ENCODE peak calls at places on chromosomes 7 and 10, in four cellular contexts. One of them, this sample, is unnamed.

GRCh38 chr7:42869131-42870020 is 42.5 kb downstream of the C7orf25 start:
- DNase-seq in Peyer's patch: no peak
- DNase-seq in psoas muscle: no peak
- DNase-seq in OCI-LY7: no peak
- DNase-seq in this sample: no peak

GRCh38 chr10:62352356-62352963 is 21.7 kb upstream of the ZNF365 start:
- DNase-seq in Peyer's patch: no peak
- DNase-seq in psoas muscle: no peak
- DNase-seq in OCI-LY7: no peak
- DNase-seq in this sample: no peak

GRCh38 chr7:92135100-92135429 is 788 bp upstream of the CYP51A1 start:
- DNase-seq in Peyer's patch: peak; percentile 24
- DNase-seq in psoas muscle: no peak
- DNase-seq in OCI-LY7: peak; percentile 33
- DNase-seq in this sample: peak; percentile 37

GRCh38 chr10:125999694-126000093 is 103.3 kb downstream of the FANK1 start:
- DNase-seq in Peyer's patch: no peak
- DNase-seq in psoas muscle: no peak
- DNase-seq in OCI-LY7: no peak
- DNase-seq in this sample: no peak

GRCh38 chr10:89074120-89074519 is 83.5 kb downstream of the FAS start:
- DNase-seq in Peyer's patch: no peak
- DNase-seq in psoas muscle: peak; percentile 59
- DNase-seq in OCI-LY7: no peak
- DNase-seq in this sample: no peak

GRCh38 chr7:3957735-3958491 is 656.9 kb downstream of the SDK1 start:
- DNase-seq in Peyer's patch: no peak
- DNase-seq in psoas muscle: no peak
- DNase-seq in OCI-LY7: peak; percentile 6
- DNase-seq in this sample: no peak

GRCh38 chr7:41156268-41156667 is 546.6 kb downstream of the INHBA start:
- DNase-seq in Peyer's patch: no peak
- DNase-seq in psoas muscle: no peak
- DNase-seq in OCI-LY7: no peak
- DNase-seq in this sample: no peak

GRCh38 chr10:96565774-96566173 is 21.0 kb downstream of the TM9SF3 start:
- DNase-seq in Peyer's patch: no peak
- DNase-seq in psoas muscle: no peak
- DNase-seq in OCI-LY7: no peak
- DNase-seq in this sample: no peak

GRCh38 chr10:8192301-8192700 is 137.8 kb downstream of the GATA3 start:
- DNase-seq in Peyer's patch: no peak
- DNase-seq in psoas muscle: no peak
- DNase-seq in OCI-LY7: no peak
- DNase-seq in this sample: no peak

GRCh38 chr7:64087501-64087900 is 42.3 kb downstream of the ZNF727 start:
- DNase-seq in Peyer's patch: no peak
- DNase-seq in psoas muscle: no peak
- DNase-seq in OCI-LY7: no peak
- DNase-seq in this sample: no peak

GRCh38 chr10:110759523-110759922 is 112.2 kb upstream of the PDCD4 start:
- DNase-seq in Peyer's patch: no peak
- DNase-seq in psoas muscle: no peak
- DNase-seq in OCI-LY7: no peak
- DNase-seq in this sample: no peak

GRCh38 chr10:110681023-110681681 is 37.0 kb downstream of the RBM20 start:
- DNase-seq in Peyer's patch: no peak
- DNase-seq in psoas muscle: peak; percentile 34
- DNase-seq in OCI-LY7: peak; percentile 61
- DNase-seq in this sample: peak; percentile 25

GRCh38 chr10:110413049-110413783 is 84.5 kb upstream of the DUSP5 start:
- DNase-seq in Peyer's patch: no peak
- DNase-seq in psoas muscle: no peak
- DNase-seq in OCI-LY7: peak; percentile 31
- DNase-seq in this sample: no peak

GRCh38 chr7:120987683-120988590 is 574 bp upstream of the CPED1 start:
- DNase-seq in Peyer's patch: peak; percentile 82
- DNase-seq in psoas muscle: peak; percentile 90
- DNase-seq in OCI-LY7: peak; percentile 85
- DNase-seq in this sample: peak; percentile 89

GRCh38 chr10:128739937-128740336 is 613.7 kb upstream of the MKI67 start:
- DNase-seq in Peyer's patch: no peak
- DNase-seq in psoas muscle: no peak
- DNase-seq in OCI-LY7: no peak
- DNase-seq in this sample: no peak

GRCh38 chr7:17554341-17555015 is 256.0 kb downstream of the AHR start:
- DNase-seq in Peyer's patch: no peak
- DNase-seq in psoas muscle: no peak
- DNase-seq in OCI-LY7: no peak
- DNase-seq in this sample: no peak

GRCh38 chr7:124992881-124993562 is 63.4 kb upstream of the POT1 start:
- DNase-seq in Peyer's patch: no peak
- DNase-seq in psoas muscle: no peak
- DNase-seq in OCI-LY7: no peak
- DNase-seq in this sample: no peak

GRCh38 chr7:8159595-8159994 is 102.4 kb downstream of the ICA1 start:
- DNase-seq in Peyer's patch: no peak
- DNase-seq in psoas muscle: no peak
- DNase-seq in OCI-LY7: no peak
- DNase-seq in this sample: no peak

GRCh38 chr7:101667399-101667798 is 38.3 kb upstream of the MYL10 start:
- DNase-seq in Peyer's patch: no peak
- DNase-seq in psoas muscle: no peak
- DNase-seq in OCI-LY7: no peak
- DNase-seq in this sample: no peak

GRCh38 chr7:80145780-80146422 is 11.3 kb downstream of the GNAI1 start:
- DNase-seq in Peyer's patch: no peak
- DNase-seq in psoas muscle: no peak
- DNase-seq in OCI-LY7: no peak
- DNase-seq in this sample: no peak

GRCh38 chr7:70553364-70553763 is 578.6 kb upstream of the GALNT17 start:
- DNase-seq in Peyer's patch: no peak
- DNase-seq in psoas muscle: no peak
- DNase-seq in OCI-LY7: no peak
- DNase-seq in this sample: no peak

GRCh38 chr7:131186816-131187215 is 140.9 kb upstream of the MKLN1 start:
- DNase-seq in Peyer's patch: no peak
- DNase-seq in psoas muscle: no peak
- DNase-seq in OCI-LY7: no peak
- DNase-seq in this sample: no peak

GRCh38 chr7:50399635-50400034 is 50.5 kb downstream of the FIGNL1 start:
- DNase-seq in Peyer's patch: no peak
- DNase-seq in psoas muscle: no peak
- DNase-seq in OCI-LY7: no peak
- DNase-seq in this sample: no peak

GRCh38 chr10:43781480-43782361 is 133.0 kb upstream of the ZNF32 start:
- DNase-seq in Peyer's patch: no peak
- DNase-seq in psoas muscle: no peak
- DNase-seq in OCI-LY7: no peak
- DNase-seq in this sample: peak; percentile 47

GRCh38 chr10:124680675-124681074 is 63.5 kb downstream of the FAM53B start:
- DNase-seq in Peyer's patch: no peak
- DNase-seq in psoas muscle: peak; percentile 68
- DNase-seq in OCI-LY7: no peak
- DNase-seq in this sample: peak; percentile 9

GRCh38 chr7:33753881-33754525 is 151.3 kb upstream of the BMPER start:
- DNase-seq in Peyer's patch: no peak
- DNase-seq in psoas muscle: no peak
- DNase-seq in OCI-LY7: no peak
- DNase-seq in this sample: no peak

GRCh38 chr7:76318488-76319353 is 16.2 kb downstream of the HSPB1 start:
- DNase-seq in Peyer's patch: peak; percentile 75
- DNase-seq in psoas muscle: peak; percentile 86
- DNase-seq in OCI-LY7: peak; percentile 73
- DNase-seq in this sample: peak; percentile 88

GRCh38 chr7:127791790-127792189 is 139.8 kb downstream of the SND1 start:
- DNase-seq in Peyer's patch: no peak
- DNase-seq in psoas muscle: no peak
- DNase-seq in OCI-LY7: no peak
- DNase-seq in this sample: no peak

GRCh38 chr7:130278892-130279690 is 12.4 kb downstream of the CPA2 start:
- DNase-seq in Peyer's patch: no peak
- DNase-seq in psoas muscle: no peak
- DNase-seq in OCI-LY7: no peak
- DNase-seq in this sample: no peak

DNA sequence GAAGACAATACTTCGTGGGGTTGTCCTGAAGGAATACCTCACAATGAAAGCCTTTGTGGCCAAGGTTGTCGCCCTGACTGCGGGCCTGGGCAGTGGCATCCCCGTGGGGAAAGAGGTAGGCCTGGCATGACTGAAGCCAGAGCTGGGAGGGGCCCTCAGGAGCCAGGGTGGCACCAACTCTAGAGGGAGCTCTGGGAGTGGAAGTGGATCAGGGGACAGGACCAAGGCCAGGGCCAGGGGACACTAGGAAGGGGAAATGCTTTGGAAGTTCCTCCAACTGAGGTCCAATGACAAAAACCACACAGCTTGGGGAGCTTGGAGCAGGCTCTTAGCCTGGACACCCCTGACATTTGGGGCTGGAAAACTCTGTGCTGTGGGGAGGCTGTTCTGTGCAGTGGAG is 5.8 kb downstream of the CLCN1 start:
- DNase-seq in Peyer's patch: no peak
- DNase-seq in psoas muscle: peak; percentile 25
- DNase-seq in OCI-LY7: no peak
- DNase-seq in this sample: no peak
- TF ChIP-seq CTCF in Peyer's patch: no peak
- TF ChIP-seq CTCF in psoas muscle: no peak
- TF ChIP-seq CTCF in OCI-LY7: no peak
- TF ChIP-seq CTCF in this sample: no peak

DNA sequence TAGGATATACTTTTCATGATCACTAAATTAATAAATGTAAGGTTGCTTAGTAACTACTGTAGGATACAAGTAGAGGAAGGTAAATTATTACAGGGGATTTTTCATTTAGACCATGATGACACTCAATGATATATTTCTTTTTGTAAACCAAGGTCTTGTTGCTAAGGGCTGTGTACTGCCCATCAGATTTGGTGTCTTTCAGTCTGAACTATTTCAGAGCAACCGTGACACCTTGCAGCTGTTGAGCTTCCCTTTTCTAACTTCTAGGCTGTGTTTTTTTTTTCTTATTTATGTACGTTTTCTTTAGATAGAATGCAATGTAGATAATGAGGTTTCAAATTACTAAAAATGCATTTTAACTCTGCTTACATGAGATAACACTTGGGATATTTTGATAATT is 292.0 kb upstream of the MBL2 start:
- DNase-seq in Peyer's patch: no peak
- DNase-seq in psoas muscle: no peak
- DNase-seq in OCI-LY7: peak; percentile 32
- DNase-seq in this sample: no peak
- TF ChIP-seq CTCF in Peyer's patch: no peak
- TF ChIP-seq CTCF in psoas muscle: no peak
- TF ChIP-seq CTCF in OCI-LY7: no peak
- TF ChIP-seq CTCF in this sample: no peak

GRCh38 chr7:1544896-1545416 is 11.0 kb downstream of the TMEM184A start:
- DNase-seq in Peyer's patch: no peak
- DNase-seq in psoas muscle: no peak
- DNase-seq in OCI-LY7: no peak
- DNase-seq in this sample: no peak

GRCh38 chr7:1546909-1547776 is 8.9 kb downstream of the TMEM184A start:
- DNase-seq in Peyer's patch: no peak
- DNase-seq in psoas muscle: peak; percentile 13
- DNase-seq in OCI-LY7: no peak
- DNase-seq in this sample: no peak

GRCh38 chr7:1546274-1546908 is 9.6 kb downstream of the TMEM184A start:
- DNase-seq in Peyer's patch: no peak
- DNase-seq in psoas muscle: peak; percentile 13
- DNase-seq in OCI-LY7: no peak
- DNase-seq in this sample: peak; percentile 65

GRCh38 chr7:1544178-1544895 is 11.7 kb downstream of the TMEM184A start:
- DNase-seq in Peyer's patch: no peak
- DNase-seq in psoas muscle: peak; percentile 27
- DNase-seq in OCI-LY7: no peak
- DNase-seq in this sample: no peak

GRCh38 chr7:1545417-1546246 is 10.4 kb downstream of the TMEM184A start:
- DNase-seq in Peyer's patch: no peak
- DNase-seq in psoas muscle: peak; percentile 25
- DNase-seq in OCI-LY7: peak; percentile 23
- DNase-seq in this sample: peak; percentile 45
- TF ChIP-seq CTCF in Peyer's patch: no peak
- TF ChIP-seq CTCF in psoas muscle: no peak
- TF ChIP-seq CTCF in OCI-LY7: peak; percentile 54
- TF ChIP-seq CTCF in this sample: no peak

DNA sequence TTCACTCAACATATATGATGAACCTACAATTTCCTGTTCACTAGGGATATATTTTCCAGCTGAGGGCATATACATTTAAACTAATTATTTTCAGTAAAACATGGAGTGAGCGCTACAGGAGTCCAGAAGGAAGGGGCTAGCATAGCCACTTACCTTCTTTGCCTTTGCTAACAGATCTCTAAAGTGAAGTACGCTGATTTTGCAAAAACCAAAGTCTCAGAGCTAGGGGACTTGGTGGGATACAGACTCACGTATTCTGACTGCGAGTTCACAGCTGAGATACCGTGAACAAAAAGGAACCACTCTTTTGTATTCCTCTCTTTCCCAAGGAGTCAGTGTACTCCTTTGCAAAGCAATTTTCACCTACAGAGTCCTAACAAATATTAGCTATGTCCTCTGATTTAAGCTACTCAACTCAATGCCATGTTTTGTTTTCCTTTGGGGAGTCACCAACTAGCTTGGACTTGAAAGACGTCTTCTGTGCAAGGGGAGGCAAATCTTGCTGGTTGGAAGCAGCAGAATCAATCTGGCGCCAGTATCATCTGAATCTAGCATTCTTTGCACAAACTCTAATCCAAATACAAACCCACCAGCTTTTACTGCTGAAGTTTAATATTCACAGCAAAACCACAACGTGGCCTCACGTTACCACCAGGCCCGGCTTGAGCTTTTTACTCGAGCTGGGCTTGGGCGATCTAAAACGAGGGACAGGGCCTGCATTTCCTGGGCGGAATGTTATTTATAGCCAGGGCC is 658 bp downstream of the CDNF start:
- DNase-seq in Peyer's patch: no peak
- DNase-seq in psoas muscle: no peak
- DNase-seq in OCI-LY7: no peak
- DNase-seq in this sample: no peak
- TF ChIP-seq CTCF in Peyer's patch: no peak
- TF ChIP-seq CTCF in psoas muscle: no peak
- TF ChIP-seq CTCF in OCI-LY7: no peak
- TF ChIP-seq CTCF in this sample: no peak

This sample was measured in pancreas.